ENCODE peak calls at places on chromosome 3, in eight cellular contexts. C is GM12891, R is breast epithelium, J is uterus, B is ovary, Y is right lobe of liver, W is A549, M is adrenal gland. T is an unnamed sample.

GRCh38 chr3:46078712-46079400 is 51.6 kb upstream of the XCR1 start:
- DNase-seq in Y (peak), M (peak), W (peak), B (peak), R (peak), C (no peak), J (peak), T (peak)

GRCh38 chr3:11944052-11944673 is 60.0 kb upstream of the SYN2 start:
- DNase-seq in Y (no peak), B (no peak), W (peak), M (peak), J (no peak), R (no peak), C (no peak), T (no peak)

GRCh38 chr3:59660376-59660775 is 610.6 kb upstream of the CFAP20DC start:
- DNase-seq in C (no peak), J (no peak), B (no peak), Y (no peak), M (no peak), W (peak), R (no peak), T (no peak)

GRCh38 chr3:65551945-65552344 is 486.8 kb downstream of the MAGI1 start:
- DNase-seq in W (no peak), M (no peak), Y (no peak), C (no peak), B (no peak), J (no peak), R (no peak), T (no peak)

GRCh38 chr3:196159952-196160804 is 51.0 kb downstream of the ZDHHC19 start:
- DNase-seq in B (no peak), M (peak), J (no peak), W (no peak), C (peak), R (no peak), Y (peak), T (peak)

GRCh38 chr3:58117561-58118305 is 93.0 kb downstream of the DNASE1L3 start:
- DNase-seq in M (peak), W (no peak), C (no peak), B (peak), Y (peak), J (peak), R (peak), T (no peak)

GRCh38 chr3:72031581-72031980 is 246.6 kb upstream of the PROK2 start:
- DNase-seq in J (no peak), R (no peak), W (no peak), C (no peak), M (peak), B (no peak), Y (no peak), T (peak)

GRCh38 chr3:173663664-173664063 is 266.1 kb downstream of the NLGN1 start:
- DNase-seq in J (no peak), Y (no peak), M (no peak), B (no peak), C (no peak), W (no peak), R (no peak), T (no peak)

GRCh38 chr3:98733778-98734281 is 29.3 kb upstream of the ST3GAL6 start:
- DNase-seq in C (no peak), W (no peak), J (no peak), B (no peak), R (no peak), Y (peak), M (peak), T (no peak)

GRCh38 chr3:49017646-49017977 is 768 bp downstream of the DALRD3 start:
- DNase-seq in C (no peak), W (no peak), M (no peak), B (no peak), R (no peak), J (no peak), Y (no peak), T (no peak)

GRCh38 chr3:187318819-187319616 is 27.5 kb upstream of the MASP1 start:
- DNase-seq in Y (no peak), B (peak), J (peak), R (peak), W (peak), C (no peak), M (peak), T (no peak)

GRCh38 chr3:129314757-129315385 is 36.2 kb downstream of the HMCES start:
- DNase-seq in Y (peak), J (peak), R (peak), B (peak), W (peak), M (peak), C (peak), T (peak)

GRCh38 chr3:119508172-119508845 is 10.0 kb downstream of the TIMMDC1 start:
- DNase-seq in Y (no peak), M (no peak), J (no peak), B (no peak), C (no peak), W (no peak), R (no peak), T (no peak)

GRCh38 chr3:195194559-195195161 is 76.3 kb downstream of the XXYLT1 start:
- DNase-seq in C (no peak), W (no peak), B (no peak), J (no peak), R (no peak), Y (no peak), M (no peak), T (no peak)

GRCh38 chr3:77147836-77148578 is 108.1 kb downstream of the ROBO2 start:
- DNase-seq in Y (no peak), B (no peak), R (no peak), W (no peak), J (no peak), M (no peak), C (no peak), T (no peak)

GRCh38 chr3:169627073-169627472 is 36.4 kb downstream of the MECOM start:
- DNase-seq in M (no peak), W (no peak), J (no peak), C (no peak), Y (no peak), R (no peak), B (no peak), T (no peak)

GRCh38 chr3:67389176-67389575 is 265.2 kb downstream of the SUCLG2 start:
- DNase-seq in J (no peak), Y (no peak), R (no peak), B (no peak), C (peak), M (no peak), W (no peak), T (no peak)

GRCh38 chr3:28077566-28077965 is 163.9 kb upstream of the CMC1 start:
- DNase-seq in J (peak), Y (no peak), W (peak), B (no peak), M (peak), R (no peak), C (no peak), T (no peak)

GRCh38 chr3:134824676-134825290 is 29.7 kb downstream of the EPHB1 start:
- DNase-seq in B (no peak), M (no peak), W (no peak), C (no peak), Y (no peak), R (no peak), J (no peak), T (no peak)

GRCh38 chr3:36944641-36945270 is at the start of gene TRANK1:
- DNase-seq in Y (peak), J (peak), R (peak), M (peak), W (peak), B (peak), C (peak), T (peak)

DNA sequence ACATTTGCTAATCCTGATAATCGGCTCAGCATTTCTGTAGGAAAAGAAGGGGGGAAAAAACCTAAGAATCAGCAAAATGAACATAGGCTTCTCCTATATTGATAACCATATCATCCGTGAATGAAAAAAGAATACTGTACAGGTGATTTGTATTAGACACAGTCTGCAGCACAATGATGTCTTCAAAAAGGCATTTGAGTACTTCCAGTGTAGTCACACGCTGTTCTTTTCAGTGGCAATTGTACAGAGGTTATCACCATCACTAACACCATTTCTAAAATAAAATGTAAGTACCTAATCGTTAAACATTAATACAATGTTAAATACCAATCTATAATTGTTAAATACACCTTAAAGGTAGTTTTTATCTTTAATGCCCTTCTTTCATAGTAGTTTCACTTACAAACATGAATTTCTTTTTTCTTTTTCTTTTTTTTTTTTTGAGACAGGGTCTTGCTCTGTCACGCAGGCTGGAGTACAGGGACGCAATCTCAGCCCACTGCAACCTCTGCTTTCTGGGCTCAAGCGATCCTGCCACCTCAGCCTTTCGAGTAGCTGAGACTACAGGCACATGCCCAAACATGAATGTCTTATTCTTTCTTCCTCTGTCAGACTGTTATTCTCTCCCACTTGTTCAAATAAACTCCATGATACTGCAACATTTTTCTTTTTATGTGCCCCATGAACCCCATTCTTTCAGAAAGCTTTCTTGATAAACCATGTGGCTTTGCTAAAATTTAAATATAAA is 18.4 kb downstream of the GOLGB1 start:
- DNase-seq in B (no peak), Y (no peak), R (no peak), W (no peak), J (no peak), C (no peak), M (no peak), T (no peak)
- TF ChIP-seq POLR2A in B (no peak), Y (no peak), R (no peak), W (no peak), J (no peak), C (no peak), M (no peak), T (no peak)

DNA sequence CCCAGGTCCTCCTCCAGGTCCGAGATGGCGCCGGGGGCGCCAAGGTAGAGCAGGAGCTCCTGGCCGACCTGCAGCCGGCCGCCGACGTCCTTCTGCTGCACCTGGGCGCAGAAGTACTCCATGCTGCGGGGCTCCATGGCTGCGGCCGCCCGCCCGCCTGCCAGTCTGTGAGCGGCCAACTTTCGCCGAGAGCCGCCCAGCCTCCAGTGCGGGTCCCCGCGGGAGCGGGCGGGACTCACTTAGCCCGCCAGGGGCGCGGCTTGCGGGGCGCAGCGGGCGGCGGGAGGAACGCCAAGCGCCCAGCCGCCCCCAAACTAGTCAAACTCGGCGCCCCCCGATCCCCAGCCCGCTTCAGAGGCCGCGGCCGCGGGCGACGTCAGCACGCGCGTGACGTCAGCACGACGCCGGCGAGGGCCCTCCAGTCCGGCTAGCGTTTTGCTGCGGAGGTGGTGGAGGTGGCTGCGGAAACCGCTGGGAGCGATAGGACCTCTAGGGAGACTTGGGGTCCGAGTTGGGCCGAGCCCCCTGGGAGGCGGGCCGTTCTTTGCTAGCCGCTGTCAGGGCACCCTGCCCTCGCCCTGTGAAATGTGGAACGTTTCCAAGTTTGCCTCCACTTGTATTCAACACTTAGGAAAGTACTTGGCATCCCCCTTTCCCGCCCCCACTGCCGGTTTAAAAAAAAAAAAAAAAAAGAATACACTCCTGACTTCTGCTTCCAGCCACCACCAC is at the start of gene CLASP2:
- DNase-seq in J (peak), C (peak), W (peak), Y (peak), M (peak), R (peak), B (peak), T (peak)
- TF ChIP-seq POLR2A in J (peak), C (peak), W (peak), Y (peak), M (peak), R (no peak), B (peak), T (peak)

DNA sequence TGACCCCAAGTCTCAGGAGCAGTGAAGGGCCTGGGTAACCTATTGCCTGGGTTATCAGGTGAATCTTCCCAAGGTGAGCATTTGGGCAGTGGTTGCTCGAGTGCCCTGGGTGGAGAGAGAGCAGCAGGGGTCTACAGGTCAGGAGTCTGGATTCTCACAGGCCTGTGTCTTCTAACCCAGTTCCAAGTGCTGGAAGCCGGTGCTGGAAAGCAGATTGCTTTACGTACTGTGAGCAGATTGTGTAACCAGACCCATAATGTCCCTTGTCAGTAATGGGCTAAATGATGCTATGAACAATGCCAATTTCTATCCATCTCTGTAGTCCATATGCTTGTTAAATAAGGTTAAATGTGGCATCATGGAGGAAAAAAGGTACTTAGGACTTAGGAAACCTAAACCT is 106.4 kb downstream of the TPRG1 start:
- DNase-seq in W (no peak), J (no peak), Y (no peak), B (no peak), R (no peak), M (no peak), C (no peak), T (no peak)
- TF ChIP-seq POLR2A in W (no peak), J (no peak), Y (no peak), B (no peak), R (no peak), M (no peak), C (no peak), T (no peak)

GRCh38 chr3:52289338-52289746 is 1.7 kb downstream of the GLYCTK start:
- DNase-seq in R (no peak), J (no peak), M (no peak), B (peak), W (no peak), C (no peak), Y (no peak), T (no peak)

GRCh38 chr3:52291508-52292181 is 4.0 kb downstream of the GLYCTK start:
- DNase-seq in Y (peak), B (peak), J (no peak), M (peak), R (no peak), C (peak), W (no peak), T (peak)

GRCh38 chr3:52288674-52289073 is 1.0 kb downstream of the GLYCTK start:
- DNase-seq in J (no peak), C (no peak), R (no peak), W (no peak), M (no peak), Y (no peak), B (peak), T (no peak)

GRCh38 chr3:52290596-52291507 is 3.2 kb downstream of the GLYCTK start:
- DNase-seq in B (peak), R (no peak), J (no peak), C (no peak), M (no peak), Y (no peak), W (no peak), T (peak)

DNA sequence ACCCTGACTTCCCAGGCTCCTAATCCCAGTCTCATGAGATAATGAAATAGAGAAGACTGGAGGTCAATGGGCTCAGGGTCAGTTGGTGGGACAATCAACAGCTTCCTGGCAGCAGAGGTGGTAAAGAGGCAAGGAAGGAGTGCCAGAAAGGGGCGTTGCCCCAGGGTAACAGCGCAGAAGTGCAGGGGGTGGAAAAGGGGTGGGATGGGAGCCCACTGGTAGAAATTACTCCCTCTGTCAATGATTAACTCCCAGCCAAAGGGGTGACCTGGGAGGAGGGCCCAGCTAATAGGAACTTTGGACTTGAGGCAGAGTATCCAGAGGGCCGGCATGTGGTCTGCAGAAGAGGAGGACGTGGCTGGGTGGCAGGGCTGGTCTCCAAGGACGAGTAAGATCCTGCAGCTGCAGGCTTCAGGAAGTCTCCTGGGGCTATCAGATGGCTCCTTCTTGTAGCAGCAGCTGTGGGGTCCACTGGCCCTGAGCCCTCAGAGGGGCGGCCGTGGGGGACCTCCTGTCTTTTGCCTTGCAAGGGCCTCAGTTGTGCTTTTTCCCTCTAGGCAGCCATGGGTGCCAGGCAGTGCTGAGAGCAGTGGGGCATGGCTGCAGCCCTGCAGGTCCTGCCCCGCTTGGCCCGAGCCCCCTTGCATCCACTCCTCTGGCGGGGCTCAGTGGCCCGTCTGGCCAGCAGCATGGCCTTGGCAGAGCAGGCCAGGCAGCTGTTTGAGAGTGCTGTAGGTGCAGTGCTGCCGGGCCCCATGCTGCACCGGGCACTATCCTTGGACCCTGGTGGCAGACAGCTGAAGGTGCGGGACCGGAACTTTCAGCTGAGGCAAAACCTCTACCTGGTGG is 2.3 kb downstream of the GLYCTK start:
- DNase-seq in Y (peak), C (no peak), J (no peak), W (no peak), R (no peak), M (no peak), B (peak), T (peak)
- TF ChIP-seq POLR2A in Y (peak), C (no peak), J (no peak), W (no peak), R (no peak), M (no peak), B (no peak), T (no peak)

GRCh38 chr3:9899289-9899791 is 3.3 kb upstream of the IL17RE start:
- DNase-seq in Y (no peak), R (no peak), B (no peak), W (no peak), C (no peak), M (no peak), J (no peak), T (no peak)

GRCh38 chr3:9902372-9903237 is at the start of gene IL17RE:
- DNase-seq in R (no peak), C (no peak), Y (no peak), M (no peak), J (no peak), W (no peak), B (no peak), T (peak)

GRCh38 chr3:9897408-9898372 is 5.0 kb upstream of the IL17RE start:
- DNase-seq in Y (peak), R (peak), B (no peak), C (no peak), M (peak), W (peak), J (no peak), T (peak)

GRCh38 chr3:9901967-9902366 is 681 bp upstream of the IL17RE start:
- DNase-seq in Y (no peak), R (no peak), W (no peak), B (no peak), M (no peak), J (no peak), C (no peak), T (peak)

DNA sequence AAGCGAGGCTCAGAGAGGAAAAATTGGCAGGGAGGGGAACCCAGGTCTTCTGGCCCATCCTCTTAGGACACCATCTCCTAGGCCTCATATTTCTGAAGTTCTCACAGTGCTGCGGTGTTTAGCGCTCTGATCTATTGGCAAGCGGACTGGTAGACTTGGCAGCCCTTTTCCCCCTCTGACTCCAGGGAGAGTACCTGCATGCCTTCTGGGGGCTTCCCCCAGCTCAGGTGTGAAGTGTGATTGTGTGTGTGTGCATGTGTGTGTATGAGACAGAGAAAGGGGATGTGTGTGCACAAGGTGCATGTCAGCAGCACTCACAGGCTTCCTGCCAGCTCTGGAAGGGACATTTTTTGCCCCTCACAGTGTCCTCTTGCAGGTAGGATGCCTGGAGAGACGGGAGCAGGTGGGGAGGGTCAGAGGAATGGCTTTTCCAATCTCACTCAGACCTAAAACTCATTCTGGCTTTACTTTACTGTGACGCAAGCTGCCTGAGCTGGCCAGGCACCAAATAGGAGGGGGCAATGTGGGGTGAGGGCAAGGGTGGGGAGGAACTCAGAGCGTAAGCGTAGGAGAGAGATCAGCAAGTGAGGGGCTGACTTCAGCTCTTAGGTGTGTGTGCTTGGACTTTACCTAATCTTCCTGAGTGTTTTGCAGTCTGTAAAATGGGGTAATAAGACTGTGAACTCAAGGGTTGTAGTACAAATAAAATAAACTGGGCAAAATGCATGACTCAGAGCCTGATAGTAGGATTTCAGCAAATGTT is 4.0 kb upstream of the IL17RE start:
- DNase-seq in Y (no peak), B (no peak), R (no peak), M (no peak), W (no peak), J (no peak), C (no peak), T (peak)
- TF ChIP-seq POLR2A in Y (no peak), B (no peak), R (no peak), M (no peak), W (no peak), J (no peak), C (no peak), T (no peak)

T was measured in spleen.